ENCODE peak calls at places on chromosomes 5 and 9, in five cellular contexts. One of them, this sample, is unnamed.
A peak's percentile ranks its signal among the peaks of the same experiment; 100 is the strongest.

GRCh38 chr9:116933251-116933650 is 246.1 kb downstream of the TRIM32 start:
- DNase-seq in ovary: no peak
- DNase-seq in right lobe of liver: no peak
- DNase-seq in IMR-90: no peak
- DNase-seq in neuronal stem cell: no peak
- DNase-seq in this sample: no peak

GRCh38 chr9:38641985-38642864 is 21.8 kb upstream of the ANKRD18A start:
- DNase-seq in neuronal stem cell: peak; percentile 49
- DNase-seq in IMR-90: peak; percentile 22
- DNase-seq in ovary: no peak
- DNase-seq in right lobe of liver: no peak
- DNase-seq in this sample: peak; percentile 47

GRCh38 chr5:54120473-54120872 is 189.9 kb downstream of the ARL15 start:
- DNase-seq in IMR-90: no peak
- DNase-seq in ovary: no peak
- DNase-seq in neuronal stem cell: no peak
- DNase-seq in right lobe of liver: no peak
- DNase-seq in this sample: no peak

GRCh38 chr9:7172445-7173115 is 414.8 kb downstream of the KDM4C start:
- DNase-seq in neuronal stem cell: no peak
- DNase-seq in right lobe of liver: no peak
- DNase-seq in ovary: no peak
- DNase-seq in IMR-90: peak; percentile 63
- DNase-seq in this sample: no peak

GRCh38 chr5:146699729-146700430 is 178.7 kb downstream of the PPP2R2B start:
- DNase-seq in neuronal stem cell: no peak
- DNase-seq in IMR-90: no peak
- DNase-seq in right lobe of liver: no peak
- DNase-seq in ovary: no peak
- DNase-seq in this sample: no peak

GRCh38 chr9:110047955-110048472 is 159.9 kb downstream of the C9orf152 start:
- DNase-seq in right lobe of liver: peak; percentile 33
- DNase-seq in ovary: no peak
- DNase-seq in neuronal stem cell: no peak
- DNase-seq in IMR-90: no peak
- DNase-seq in this sample: peak; percentile 8

GRCh38 chr9:17578577-17578910 is 322 bp upstream of the SH3GL2 start:
- DNase-seq in ovary: no peak
- DNase-seq in right lobe of liver: no peak
- DNase-seq in neuronal stem cell: no peak
- DNase-seq in IMR-90: no peak
- DNase-seq in this sample: no peak

GRCh38 chr5:180785794-180786221 is 16.8 kb downstream of the MGAT1 start:
- DNase-seq in neuronal stem cell: peak; percentile 62
- DNase-seq in IMR-90: peak; percentile 64
- DNase-seq in ovary: peak; percentile 72
- DNase-seq in right lobe of liver: no peak
- DNase-seq in this sample: peak; percentile 55

GRCh38 chr5:145983461-145983860 is 47.1 kb downstream of the SH3RF2 start:
- DNase-seq in ovary: no peak
- DNase-seq in neuronal stem cell: no peak
- DNase-seq in IMR-90: no peak
- DNase-seq in right lobe of liver: no peak
- DNase-seq in this sample: no peak

GRCh38 chr5:154945695-154946301 is 4.9 kb downstream of the MRPL22 start:
- DNase-seq in ovary: no peak
- DNase-seq in right lobe of liver: no peak
- DNase-seq in neuronal stem cell: no peak
- DNase-seq in IMR-90: peak; percentile 28
- DNase-seq in this sample: no peak

GRCh38 chr5:147188200-147189108 is 46.4 kb upstream of the STK32A start:
- DNase-seq in neuronal stem cell: peak; percentile 71
- DNase-seq in right lobe of liver: no peak
- DNase-seq in IMR-90: peak; percentile 59
- DNase-seq in ovary: peak; percentile 38
- DNase-seq in this sample: peak; percentile 78

GRCh38 chr9:96654450-96655197 is 493 bp downstream of the PRXL2C start:
- DNase-seq in IMR-90: peak; percentile 86
- DNase-seq in neuronal stem cell: peak; percentile 48
- DNase-seq in ovary: peak; percentile 89
- DNase-seq in right lobe of liver: peak; percentile 81
- DNase-seq in this sample: peak; percentile 76

GRCh38 chr9:99307846-99308245 is 85.8 kb downstream of the SEC61B start:
- DNase-seq in neuronal stem cell: no peak
- DNase-seq in ovary: no peak
- DNase-seq in right lobe of liver: no peak
- DNase-seq in IMR-90: no peak
- DNase-seq in this sample: no peak

GRCh38 chr5:111830333-111830732 is 73.3 kb upstream of the NREP start:
- DNase-seq in ovary: no peak
- DNase-seq in right lobe of liver: no peak
- DNase-seq in IMR-90: peak; percentile 70
- DNase-seq in neuronal stem cell: no peak
- DNase-seq in this sample: no peak

GRCh38 chr5:28284788-28285187 is 1246.4 kb upstream of the CDH9 start:
- DNase-seq in ovary: no peak
- DNase-seq in neuronal stem cell: no peak
- DNase-seq in right lobe of liver: no peak
- DNase-seq in IMR-90: no peak
- DNase-seq in this sample: no peak

GRCh38 chr9:94916956-94917355 is 190.5 kb downstream of the AOPEP start:
- DNase-seq in neuronal stem cell: no peak
- DNase-seq in right lobe of liver: no peak
- DNase-seq in IMR-90: no peak
- DNase-seq in ovary: no peak
- DNase-seq in this sample: no peak
- H3K27ac ChIP-seq in neuronal stem cell: no peak overlapping the region
- H3K27ac ChIP-seq in right lobe of liver: no peak overlapping the region
- H3K27ac ChIP-seq in IMR-90: no peak overlapping the region
- H3K27ac ChIP-seq in ovary: no peak overlapping the region
- H3K27ac ChIP-seq in this sample: no peak overlapping the region

GRCh38 chr5:9108156-9108555 is 437.7 kb downstream of the SEMA5A start:
- DNase-seq in right lobe of liver: no peak
- DNase-seq in neuronal stem cell: no peak
- DNase-seq in ovary: no peak
- DNase-seq in IMR-90: peak; percentile 8
- DNase-seq in this sample: no peak

GRCh38 chr5:9115093-9115492 is 430.8 kb downstream of the SEMA5A start:
- DNase-seq in ovary: no peak
- DNase-seq in neuronal stem cell: no peak
- DNase-seq in IMR-90: no peak
- DNase-seq in right lobe of liver: no peak
- DNase-seq in this sample: no peak

DNA sequence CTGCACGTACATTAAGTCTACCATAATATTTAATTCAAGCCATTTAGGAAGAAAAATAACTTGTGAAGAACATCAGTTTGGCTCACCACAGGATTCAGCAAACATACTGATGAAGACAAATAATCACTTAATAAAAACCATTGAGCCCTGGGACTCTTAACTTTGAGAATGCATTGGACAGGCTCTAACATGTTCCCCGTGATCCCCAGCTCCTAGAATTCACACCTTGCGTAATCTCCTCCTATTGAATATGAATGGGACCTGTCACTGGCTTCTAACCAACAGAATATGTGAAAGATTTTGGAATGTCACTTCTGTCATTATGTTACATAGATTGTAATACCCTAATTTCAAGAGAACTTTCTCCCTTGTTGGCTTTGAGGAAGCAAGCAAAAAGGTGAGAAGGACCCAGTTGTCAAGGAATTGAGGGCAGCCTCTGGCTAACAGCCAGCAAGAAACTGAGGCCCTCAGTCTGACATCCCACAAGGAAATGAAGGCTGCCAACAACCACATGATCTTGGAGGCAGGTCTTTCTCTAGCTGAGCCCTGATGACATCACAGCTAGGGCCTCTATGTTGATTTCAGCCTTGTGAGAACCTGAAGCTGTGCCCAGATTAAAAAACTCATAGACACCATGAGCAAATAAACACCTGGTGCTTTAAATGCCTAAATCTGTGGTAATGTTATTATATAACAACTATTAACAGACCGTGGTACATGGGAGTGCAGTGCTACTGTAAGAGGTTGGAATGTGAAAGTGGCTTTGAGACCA is 433.2 kb downstream of the SEMA5A start:
- DNase-seq in right lobe of liver: no peak
- DNase-seq in neuronal stem cell: no peak
- DNase-seq in IMR-90: peak; percentile 62
- DNase-seq in ovary: no peak
- DNase-seq in this sample: no peak
- H3K9me3 ChIP-seq in right lobe of liver: no peaks in the 10 kb centered on the region
- H3K9me3 ChIP-seq in neuronal stem cell: peaks cover 16% of the 10 kb centered on the region
- H3K9me3 ChIP-seq in IMR-90: peaks cover 3% of the 10 kb centered on the region
- H3K9me3 ChIP-seq in ovary: no peaks in the 10 kb centered on the region
- H3K9me3 ChIP-seq in this sample: no peaks in the 10 kb centered on the region

GRCh38 chr9:137266589-137267453 is 10.7 kb upstream of the TOR4A start:
- DNase-seq in right lobe of liver: no peak
- DNase-seq in ovary: no peak
- DNase-seq in IMR-90: no peak
- DNase-seq in neuronal stem cell: no peak
- DNase-seq in this sample: no peak
- H3K36me3 ChIP-seq in right lobe of liver: peaks cover 13% of the 10 kb centered on the region
- H3K36me3 ChIP-seq in ovary: no peaks in the 10 kb centered on the region
- H3K36me3 ChIP-seq in IMR-90: peaks cover 54% of the 10 kb centered on the region
- H3K36me3 ChIP-seq in neuronal stem cell: peaks cover 84% of the 10 kb centered on the region
- H3K36me3 ChIP-seq in this sample: no peaks in the 10 kb centered on the region

GRCh38 chr5:166382031-166382430 is 1909.4 kb upstream of the WWC1 start:
- DNase-seq in neuronal stem cell: no peak
- DNase-seq in ovary: no peak
- DNase-seq in IMR-90: no peak
- DNase-seq in right lobe of liver: no peak
- DNase-seq in this sample: no peak
- H3K27ac ChIP-seq in neuronal stem cell: no peak overlapping the region
- H3K27ac ChIP-seq in ovary: no peak overlapping the region
- H3K27ac ChIP-seq in IMR-90: no peak overlapping the region
- H3K27ac ChIP-seq in right lobe of liver: no peak overlapping the region
- H3K27ac ChIP-seq in this sample: no peak overlapping the region

GRCh38 chr9:121838757-121839669 is 187.6 kb downstream of the DAB2IP start:
- DNase-seq in right lobe of liver: no peak
- DNase-seq in IMR-90: no peak
- DNase-seq in ovary: no peak
- DNase-seq in neuronal stem cell: no peak
- DNase-seq in this sample: no peak

GRCh38 chr9:121835581-121836381 is 184.3 kb downstream of the DAB2IP start:
- DNase-seq in right lobe of liver: no peak
- DNase-seq in IMR-90: peak; percentile 20
- DNase-seq in neuronal stem cell: no peak
- DNase-seq in ovary: no peak
- DNase-seq in this sample: no peak

GRCh38 chr9:121839726-121840500 is 188.5 kb downstream of the DAB2IP start:
- DNase-seq in IMR-90: no peak
- DNase-seq in ovary: no peak
- DNase-seq in neuronal stem cell: no peak
- DNase-seq in right lobe of liver: no peak
- DNase-seq in this sample: no peak

GRCh38 chr9:121836382-121836885 is 185.0 kb downstream of the DAB2IP start:
- DNase-seq in right lobe of liver: no peak
- DNase-seq in IMR-90: no peak
- DNase-seq in ovary: peak; percentile 24
- DNase-seq in neuronal stem cell: no peak
- DNase-seq in this sample: no peak

GRCh38 chr9:121837113-121838010 is 185.9 kb downstream of the DAB2IP start:
- DNase-seq in ovary: peak; percentile 83
- DNase-seq in IMR-90: peak; percentile 85
- DNase-seq in neuronal stem cell: no peak
- DNase-seq in right lobe of liver: no peak
- DNase-seq in this sample: no peak
- H3K9me3 ChIP-seq in ovary: no peaks in the 10 kb centered on the region
- H3K9me3 ChIP-seq in IMR-90: no peaks in the 10 kb centered on the region
- H3K9me3 ChIP-seq in neuronal stem cell: no peaks in the 10 kb centered on the region
- H3K9me3 ChIP-seq in right lobe of liver: no peaks in the 10 kb centered on the region
- H3K9me3 ChIP-seq in this sample: no peaks in the 10 kb centered on the region

GRCh38 chr9:90789408-90789807 is 12.2 kb upstream of the SYK start:
- DNase-seq in ovary: no peak
- DNase-seq in IMR-90: no peak
- DNase-seq in right lobe of liver: no peak
- DNase-seq in neuronal stem cell: no peak
- DNase-seq in this sample: no peak

GRCh38 chr9:90778746-90779145 is 22.9 kb upstream of the SYK start:
- DNase-seq in ovary: no peak
- DNase-seq in right lobe of liver: no peak
- DNase-seq in IMR-90: no peak
- DNase-seq in neuronal stem cell: no peak
- DNase-seq in this sample: no peak

GRCh38 chr9:90787771-90788460 is 13.7 kb upstream of the SYK start:
- DNase-seq in IMR-90: no peak
- DNase-seq in right lobe of liver: no peak
- DNase-seq in neuronal stem cell: no peak
- DNase-seq in ovary: no peak
- DNase-seq in this sample: no peak

GRCh38 chr9:90783552-90783951 is 18.1 kb upstream of the SYK start:
- DNase-seq in ovary: no peak
- DNase-seq in right lobe of liver: no peak
- DNase-seq in neuronal stem cell: no peak
- DNase-seq in IMR-90: no peak
- DNase-seq in this sample: peak; percentile 17

GRCh38 chr9:90783964-90784363 is 17.7 kb upstream of the SYK start:
- DNase-seq in neuronal stem cell: no peak
- DNase-seq in IMR-90: no peak
- DNase-seq in right lobe of liver: no peak
- DNase-seq in ovary: no peak
- DNase-seq in this sample: no peak
- H3K36me3 ChIP-seq in neuronal stem cell: no peaks in the 10 kb centered on the region
- H3K36me3 ChIP-seq in IMR-90: no peaks in the 10 kb centered on the region
- H3K36me3 ChIP-seq in right lobe of liver: no peaks in the 10 kb centered on the region
- H3K36me3 ChIP-seq in ovary: no peaks in the 10 kb centered on the region
- H3K36me3 ChIP-seq in this sample: no peaks in the 10 kb centered on the region